ENCODE peak calls at places on chromosomes 11 and 22, in five cellular contexts. One of them, this sample, is unnamed.
A peak's percentile ranks its signal among the peaks of the same experiment; 100 is the strongest.

GRCh38 chr11:60786811-60787567 is 1.9 kb downstream of the MS4A10 start:
- DNase-seq in hypothalamus: no peak
- DNase-seq in hepatocyte: peak; percentile 29
- DNase-seq in endothelial cell of umbilical vein: peak; percentile 96
- DNase-seq in germinal center: no peak
- DNase-seq in this sample: no peak

GRCh38 chr11:68693484-68693882 is 9.1 kb downstream of the GAL start:
- DNase-seq in hepatocyte: no peak
- DNase-seq in hypothalamus: no peak
- DNase-seq in germinal center: no peak
- DNase-seq in endothelial cell of umbilical vein: no peak
- DNase-seq in this sample: no peak

GRCh38 chr22:39215430-39216142 is 29.2 kb downstream of the PDGFB start:
- DNase-seq in endothelial cell of umbilical vein: no peak
- DNase-seq in germinal center: peak; percentile 37
- DNase-seq in hypothalamus: no peak
- DNase-seq in hepatocyte: no peak
- DNase-seq in this sample: no peak

GRCh38 chr11:116272181-116272789 is 500.5 kb downstream of the BUD13 start:
- DNase-seq in germinal center: no peak
- DNase-seq in hypothalamus: no peak
- DNase-seq in endothelial cell of umbilical vein: no peak
- DNase-seq in hepatocyte: no peak
- DNase-seq in this sample: no peak

GRCh38 chr22:50169774-50170341 is 673 bp upstream of the PANX2 start:
- DNase-seq in endothelial cell of umbilical vein: no peak
- DNase-seq in hypothalamus: no peak
- DNase-seq in hepatocyte: peak; percentile 51
- DNase-seq in germinal center: no peak
- DNase-seq in this sample: peak; percentile 75

GRCh38 chr22:45964926-45965564 is 11.9 kb downstream of the WNT7B start:
- DNase-seq in endothelial cell of umbilical vein: no peak
- DNase-seq in hypothalamus: no peak
- DNase-seq in germinal center: no peak
- DNase-seq in hepatocyte: no peak
- DNase-seq in this sample: no peak

GRCh38 chr11:108218455-108218854 is 4.0 kb downstream of the NPAT start:
- DNase-seq in endothelial cell of umbilical vein: no peak
- DNase-seq in germinal center: no peak
- DNase-seq in hypothalamus: no peak
- DNase-seq in hepatocyte: no peak
- DNase-seq in this sample: no peak

GRCh38 chr11:119567667-119568582 is 145.0 kb upstream of the THY1 start:
- DNase-seq in germinal center: peak; percentile 12
- DNase-seq in endothelial cell of umbilical vein: no peak
- DNase-seq in hypothalamus: no peak
- DNase-seq in hepatocyte: peak; percentile 67
- DNase-seq in this sample: no peak

GRCh38 chr22:22802346-22802970 is 85.2 kb upstream of the IGLL5 start:
- DNase-seq in hepatocyte: no peak
- DNase-seq in germinal center: peak; percentile 65
- DNase-seq in endothelial cell of umbilical vein: no peak
- DNase-seq in hypothalamus: no peak
- DNase-seq in this sample: no peak

GRCh38 chr11:34356918-34357645 is 728 bp downstream of the ABTB2 start:
- DNase-seq in hepatocyte: peak; percentile 76
- DNase-seq in hypothalamus: peak; percentile 40
- DNase-seq in germinal center: peak; percentile 65
- DNase-seq in endothelial cell of umbilical vein: peak; percentile 52
- DNase-seq in this sample: peak; percentile 51

This sample was measured in RPMI8226.